ENCODE peak calls at places on chromosome 11, in four cellular contexts. One of them, this sample, is unnamed.

GRCh38 chr11:96033569-96033968 is 109.7 kb upstream of the MTMR2 start:
- DNase-seq in H1: no peak
- DNase-seq in HepG2: no peak
- DNase-seq in K562: no peak
- DNase-seq in this sample: no peak

GRCh38 chr11:2655834-2656622 is 43.8 kb downstream of the KCNQ1OT1 start:
- DNase-seq in H1: no peak
- DNase-seq in HepG2: no peak
- DNase-seq in K562: peak; percentile 4
- DNase-seq in this sample: no peak

GRCh38 chr11:10303558-10304363 is 1.1 kb upstream of the ADM start:
- DNase-seq in H1: peak; percentile 68
- DNase-seq in HepG2: peak; percentile 44
- DNase-seq in K562: no peak
- DNase-seq in this sample: no peak

GRCh38 chr11:119363874-119364590 is 17.5 kb downstream of the USP2 start:
- DNase-seq in H1: peak; percentile 83
- DNase-seq in HepG2: no peak
- DNase-seq in K562: peak; percentile 94
- DNase-seq in this sample: no peak

GRCh38 chr11:33915521-33915920 is 23.6 kb upstream of the LMO2 start:
- DNase-seq in H1: no peak
- DNase-seq in HepG2: no peak
- DNase-seq in K562: no peak
- DNase-seq in this sample: no peak

GRCh38 chr11:34330653-34331052 is 27.2 kb downstream of the ABTB2 start:
- DNase-seq in H1: no peak
- DNase-seq in HepG2: no peak
- DNase-seq in K562: no peak
- DNase-seq in this sample: no peak

GRCh38 chr11:102522332-102523207 is 8.0 kb downstream of the MMP7 start:
- DNase-seq in H1: no peak
- DNase-seq in HepG2: no peak
- DNase-seq in K562: no peak
- DNase-seq in this sample: no peak

GRCh38 chr11:117110294-117110950 is 12.2 kb upstream of the SIK3 start:
- DNase-seq in H1: no peak
- DNase-seq in HepG2: no peak
- DNase-seq in K562: no peak
- DNase-seq in this sample: no peak

GRCh38 chr11:129460714-129461113 is 85.1 kb downstream of the BARX2 start:
- DNase-seq in H1: no peak
- DNase-seq in HepG2: peak; percentile 53
- DNase-seq in K562: no peak
- DNase-seq in this sample: no peak

GRCh38 chr11:47002366-47002765 is 65.8 kb downstream of the CSTPP1 start:
- DNase-seq in H1: no peak
- DNase-seq in HepG2: no peak
- DNase-seq in K562: no peak
- DNase-seq in this sample: no peak

GRCh38 chr11:58900479-58901420 is 38.5 kb upstream of the GLYATL1 start:
- DNase-seq in H1: peak; percentile 98
- DNase-seq in HepG2: peak; percentile 56
- DNase-seq in K562: peak; percentile 59
- DNase-seq in this sample: peak; percentile 80

GRCh38 chr11:60088364-60088763 is at the start of gene MS4A2:
- DNase-seq in H1: no peak
- DNase-seq in HepG2: no peak
- DNase-seq in K562: no peak
- DNase-seq in this sample: no peak

GRCh38 chr11:104968365-104968855 is at the start of gene CASP4:
- DNase-seq in H1: no peak
- DNase-seq in HepG2: peak; percentile 56
- DNase-seq in K562: no peak
- DNase-seq in this sample: peak; percentile 18

GRCh38 chr11:104962852-104963251 is 5.5 kb downstream of the CASP4 start:
- DNase-seq in H1: no peak
- DNase-seq in HepG2: no peak
- DNase-seq in K562: no peak
- DNase-seq in this sample: no peak

GRCh38 chr11:104964247-104964646 is 4.1 kb downstream of the CASP4 start:
- DNase-seq in H1: no peak
- DNase-seq in HepG2: no peak
- DNase-seq in K562: no peak
- DNase-seq in this sample: no peak

GRCh38 chr11:104967493-104968364 is 645 bp downstream of the CASP4 start:
- DNase-seq in H1: no peak
- DNase-seq in HepG2: no peak
- DNase-seq in K562: no peak
- DNase-seq in this sample: no peak

DNA sequence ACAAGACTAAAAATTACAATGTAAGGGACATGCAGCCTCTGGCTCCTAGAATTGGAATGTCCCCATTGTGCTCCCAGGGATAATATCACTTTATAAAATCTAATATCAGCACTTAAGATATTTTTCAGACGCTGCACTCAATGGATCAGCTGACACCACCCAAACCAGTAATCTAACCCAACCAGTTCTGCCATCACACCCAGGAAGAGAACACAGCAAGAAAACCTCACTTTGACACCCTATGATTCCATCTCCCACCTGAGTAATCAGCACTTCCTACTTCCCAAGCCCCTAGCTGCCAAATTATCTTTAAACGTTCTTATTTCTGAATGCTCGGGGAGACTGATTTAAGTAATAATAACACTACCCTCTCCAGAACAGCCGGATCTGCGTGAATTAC is 2.6 kb downstream of the CASP4 start:
- DNase-seq in H1: no peak
- DNase-seq in HepG2: no peak
- DNase-seq in K562: no peak
- DNase-seq in this sample: no peak
- TF ChIP-seq JUND in H1: no peak
- TF ChIP-seq JUND in HepG2: no peak
- TF ChIP-seq JUND in K562: no peak
- TF ChIP-seq JUND in this sample: no peak

GRCh38 chr11:78606667-78607066 is 32.0 kb upstream of the NARS2 start:
- DNase-seq in H1: no peak
- DNase-seq in HepG2: no peak
- DNase-seq in K562: no peak
- DNase-seq in this sample: no peak
- TF ChIP-seq FOSL1 in H1: no peak
- TF ChIP-seq FOSL1 in HepG2: no peak
- TF ChIP-seq FOSL1 in K562: no peak
- TF ChIP-seq FOSL1 in this sample: no peak

DNA sequence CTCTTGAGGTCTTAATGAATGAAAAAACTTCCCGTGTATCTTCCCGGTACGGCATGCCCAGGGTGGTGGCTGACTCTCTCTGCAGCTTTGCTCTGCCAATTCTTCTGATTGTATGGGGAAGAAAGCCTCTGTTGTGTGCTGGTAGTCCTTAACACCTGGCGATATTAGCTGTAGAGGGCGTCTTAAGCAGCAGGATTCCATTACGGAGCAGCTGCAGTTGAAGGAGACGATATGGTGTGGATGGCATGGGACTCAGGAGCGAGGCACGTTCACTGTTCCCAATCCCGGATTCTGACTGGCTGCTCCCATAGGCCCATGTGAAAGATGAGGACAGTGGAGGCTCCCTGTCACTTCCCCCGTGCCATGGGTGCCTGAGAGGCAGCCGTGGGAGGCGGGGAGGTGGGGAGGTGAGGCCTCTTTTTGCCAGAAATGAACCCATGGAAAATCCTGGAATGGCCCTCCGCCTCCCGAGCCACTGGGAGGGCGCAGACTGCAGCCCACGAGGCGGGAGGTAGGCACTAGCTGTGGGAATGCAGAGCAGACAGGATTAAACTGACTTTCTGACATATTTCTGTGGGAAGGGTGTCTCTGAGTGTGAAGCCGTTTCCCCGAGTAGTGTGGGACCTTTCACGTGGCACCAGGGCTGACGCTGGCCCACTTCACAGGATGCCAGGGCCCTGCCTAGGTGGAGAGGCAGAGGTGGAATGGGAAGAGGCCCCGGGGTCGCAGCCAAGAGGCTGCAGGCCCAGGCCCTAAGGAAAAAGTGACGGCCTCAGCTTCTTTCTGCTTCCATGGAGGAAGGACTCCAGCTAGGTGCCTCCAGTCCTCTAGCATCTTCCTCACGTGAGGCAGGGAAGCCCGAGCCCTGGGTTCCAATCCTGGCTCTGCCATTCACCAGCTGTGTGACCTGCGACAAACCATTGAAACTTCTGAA is 121.4 kb upstream of the CD82 start:
- DNase-seq in H1: no peak
- DNase-seq in HepG2: no peak
- DNase-seq in K562: no peak
- DNase-seq in this sample: no peak
- TF ChIP-seq JUND in H1: no peak
- TF ChIP-seq JUND in HepG2: no peak
- TF ChIP-seq JUND in K562: no peak
- TF ChIP-seq JUND in this sample: no peak

GRCh38 chr11:992577-992976 is 43.9 kb downstream of the MUC6 start:
- DNase-seq in H1: no peak
- DNase-seq in HepG2: no peak
- DNase-seq in K562: no peak
- DNase-seq in this sample: no peak
- TF ChIP-seq FOSL1 in H1: no peak
- TF ChIP-seq FOSL1 in HepG2: no peak
- TF ChIP-seq FOSL1 in K562: no peak
- TF ChIP-seq FOSL1 in this sample: no peak

This sample was measured in HCT116.